ENCODE peak calls at places on chromosomes 2 and 18, in four cellular contexts. W is psoas muscle, V is pancreas, K is BE2C. E is an unnamed sample.

GRCh38 chr18:3213231-3214059 is 6.3 kb downstream of the MYOM1 start:
- DNase-seq in W (no peak), V (no peak), K (no peak), E (no peak)

GRCh38 chr18:78661316-78661715 is 318.3 kb upstream of the SALL3 start:
- DNase-seq in W (no peak), V (no peak), K (no peak), E (no peak)

GRCh38 chr2:234690569-234691225 is 193.8 kb upstream of the ARL4C start:
- DNase-seq in W (no peak), V (no peak), K (peak), E (no peak)

GRCh38 chr2:53938904-53939303 is 31.9 kb downstream of the PSME4 start:
- DNase-seq in W (no peak), V (no peak), K (no peak), E (no peak)

GRCh38 chr2:239290618-239291504 is 110.0 kb downstream of the HDAC4 start:
- DNase-seq in W (peak), V (peak), K (no peak), E (no peak)

GRCh38 chr2:203626952-203627681 is 79.3 kb upstream of the CD28 start:
- DNase-seq in W (no peak), V (no peak), K (no peak), E (no peak)

GRCh38 chr2:109450574-109451265 is 163.0 kb downstream of the SEPTIN10 start:
- DNase-seq in W (peak), V (peak), K (no peak), E (no peak)

GRCh38 chr2:167401309-167401708 is 513.0 kb downstream of the XIRP2 start:
- DNase-seq in W (no peak), V (no peak), K (no peak), E (no peak)

GRCh38 chr2:8209494-8209893 is 472.4 kb upstream of the ID2 start:
- DNase-seq in W (no peak), V (no peak), K (no peak), E (no peak)

GRCh38 chr18:79919089-79919488 is 32.4 kb downstream of the SLC66A2 start:
- DNase-seq in W (peak), V (no peak), K (no peak), E (no peak)

GRCh38 chr2:174596994-174597346 is 634 bp downstream of the WIPF1 start:
- DNase-seq in W (no peak), V (no peak), K (no peak), E (no peak)

GRCh38 chr2:233059547-233059796 is 670 bp upstream of the INPP5D start:
- DNase-seq in W (no peak), V (no peak), K (no peak), E (no peak)

GRCh38 chr2:233060500-233061006 is 411 bp downstream of the INPP5D start:
- DNase-seq in W (no peak), V (peak), K (no peak), E (no peak)

GRCh38 chr2:233061007-233061590 is 957 bp downstream of the INPP5D start:
- DNase-seq in W (no peak), V (peak), K (no peak), E (no peak)

GRCh38 chr2:233058717-233059546 is 1.2 kb upstream of the INPP5D start:
- DNase-seq in W (no peak), V (peak), K (no peak), E (no peak)

GRCh38 chr2:233059797-233060499 is at the start of gene INPP5D:
- DNase-seq in W (peak), V (peak), K (no peak), E (no peak)
- H3K4me3 ChIP-seq in W (peak), V (no peak), K (no peak), E (no peak)

GRCh38 chr18:63421514-63421913 is 762 bp downstream of the VPS4B start:
- DNase-seq in W (no peak), V (no peak), K (no peak), E (no peak)

GRCh38 chr18:63427566-63427965 is 5.3 kb upstream of the VPS4B start:
- DNase-seq in W (no peak), V (no peak), K (no peak), E (no peak)

GRCh38 chr18:63422862-63423304 is 607 bp upstream of the VPS4B start:
- DNase-seq in W (no peak), V (peak), K (no peak), E (no peak)

DNA sequence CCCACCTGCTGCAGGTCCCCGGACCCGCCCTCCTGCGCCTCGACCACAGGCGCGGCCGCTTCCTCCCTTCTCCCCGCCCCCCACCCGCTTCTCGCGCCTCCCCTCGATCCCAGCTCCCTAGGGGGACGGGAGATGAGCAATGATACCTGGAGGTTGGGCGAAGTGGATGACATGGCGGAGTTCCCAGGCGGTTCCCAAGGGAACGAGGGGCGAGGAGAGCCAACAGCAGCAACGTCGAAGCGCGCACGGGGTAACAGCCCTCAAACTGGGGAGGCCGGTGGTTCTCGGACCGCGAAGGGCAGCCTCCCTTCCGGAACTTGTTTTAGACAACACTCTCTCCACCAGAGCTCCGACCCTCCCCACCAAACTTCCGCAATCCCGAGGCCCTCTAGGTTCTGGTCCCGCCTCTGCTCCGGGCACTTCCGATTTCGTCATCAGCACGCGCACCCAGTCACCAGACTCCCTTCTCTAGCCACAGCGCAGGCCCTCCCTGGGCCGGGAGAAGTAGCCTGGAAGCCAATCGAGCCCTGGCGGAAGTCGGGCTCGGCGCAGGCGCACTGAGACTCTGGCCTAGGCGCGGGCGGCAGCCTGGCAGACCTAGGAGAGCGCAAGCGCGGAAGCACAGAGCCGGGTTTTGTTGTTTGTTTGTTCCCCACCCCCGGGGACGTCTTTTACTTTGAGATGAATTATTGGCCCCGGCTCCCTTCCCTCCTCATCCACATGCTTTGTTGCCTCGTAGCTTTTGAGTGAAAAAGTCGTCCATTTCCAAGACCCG is at the start of gene VPS4B:
- DNase-seq in W (peak), V (peak), K (peak), E (peak)
- TF ChIP-seq CTCF in W (peak), V (no peak), K (no peak), E (no peak)

DNA sequence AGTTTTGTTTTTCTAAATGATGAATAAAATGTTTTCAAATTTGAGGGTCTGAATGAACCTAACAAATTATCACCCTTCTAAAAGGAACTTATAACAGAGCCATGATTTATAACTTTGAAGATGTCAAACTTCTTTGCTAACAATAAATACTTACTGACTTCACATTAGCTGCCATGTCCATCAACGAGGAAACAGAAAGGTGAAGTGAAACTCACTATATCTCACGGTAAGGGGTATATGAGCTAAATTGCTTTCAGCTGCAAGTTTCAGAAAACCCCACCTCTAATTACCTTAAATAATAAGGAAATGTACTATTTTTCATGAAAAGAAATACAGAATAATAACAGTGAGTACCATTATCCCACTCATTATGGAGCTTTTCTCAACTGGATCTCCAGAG is 350.8 kb upstream of the NT5C1B start:
- DNase-seq in W (no peak), V (no peak), K (no peak), E (no peak)
- H3K4me3 ChIP-seq in W (no peak), V (no peak), K (no peak), E (no peak)

DNA sequence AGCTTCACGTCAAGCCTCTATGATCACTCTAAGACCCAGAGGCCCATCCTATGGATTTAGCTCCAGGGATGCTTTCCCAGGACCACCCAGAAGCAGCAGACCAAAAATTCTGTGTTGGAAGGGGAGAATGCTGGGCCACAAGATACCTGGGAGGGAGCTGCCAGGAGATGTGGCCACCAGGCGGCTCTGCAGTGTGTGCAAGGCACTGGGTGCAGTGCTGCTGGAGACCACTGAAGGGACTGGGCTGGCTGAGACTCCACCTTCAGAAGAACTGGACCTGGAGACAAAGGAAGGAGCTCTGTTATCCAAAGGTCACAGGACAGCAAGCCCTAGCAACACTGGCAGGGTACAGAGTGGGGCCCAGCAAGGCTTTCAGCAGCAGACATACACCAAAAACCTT is 34.0 kb downstream of the KANSL3 start:
- DNase-seq in W (no peak), V (no peak), K (no peak), E (no peak)
- TF ChIP-seq CTCF in W (no peak), V (no peak), K (no peak), E (peak)

DNA sequence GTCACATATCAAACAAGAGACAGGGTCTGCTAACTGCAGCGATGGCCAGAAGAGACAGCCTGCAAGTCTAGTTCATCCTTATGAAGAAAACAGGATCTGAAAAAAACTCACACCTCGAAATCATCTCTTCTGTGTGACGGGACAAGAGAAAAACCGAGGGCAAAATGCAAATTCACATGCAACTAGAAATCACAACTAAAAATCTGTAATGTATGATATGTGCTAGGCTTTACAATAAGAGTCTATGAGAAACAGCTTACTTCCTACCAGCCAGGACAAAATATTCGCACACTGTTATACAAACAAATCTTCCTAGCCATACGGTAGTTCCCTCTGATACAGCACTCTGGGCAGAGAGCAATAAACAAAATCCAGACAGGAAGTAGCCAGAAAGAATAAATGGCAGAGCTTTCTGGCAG is 48.8 kb downstream of the ANKRD44 start:
- DNase-seq in W (no peak), V (no peak), K (no peak), E (no peak)
- H3K4me3 ChIP-seq in W (no peak), V (no peak), K (peak), E (no peak)

DNA sequence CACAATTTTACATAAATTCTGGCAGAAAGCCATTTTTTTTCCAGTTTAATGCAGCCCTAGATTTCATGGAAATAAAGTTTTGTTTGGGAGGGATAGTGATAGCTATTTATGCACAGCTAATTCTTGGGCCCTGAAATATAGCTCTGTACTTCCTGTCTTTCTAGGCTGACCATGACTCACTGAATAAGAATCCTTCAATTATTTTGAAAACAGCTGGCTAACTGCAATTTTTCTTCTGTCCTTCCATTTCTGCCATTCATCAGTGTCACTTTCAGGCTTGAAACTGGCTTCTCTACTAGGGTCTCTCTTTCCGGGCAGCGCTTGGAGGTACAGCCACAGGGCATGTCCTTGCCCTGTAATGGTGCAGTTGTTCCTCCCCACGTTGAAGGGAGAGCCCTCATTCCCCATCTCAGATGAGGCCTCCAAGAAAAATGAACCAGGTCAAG is 97.1 kb upstream of the TMEM178A start:
- DNase-seq in W (no peak), V (no peak), K (no peak), E (peak)
- TF ChIP-seq CTCF in W (no peak), V (no peak), K (no peak), E (no peak)

GRCh38 chr2:108219688-108220087 is 20.1 kb upstream of the SULT1C3 start:
- DNase-seq in W (no peak), V (no peak), K (no peak), E (no peak)
- H3K4me3 ChIP-seq in W (no peak), V (no peak), K (no peak), E (no peak)

DNA sequence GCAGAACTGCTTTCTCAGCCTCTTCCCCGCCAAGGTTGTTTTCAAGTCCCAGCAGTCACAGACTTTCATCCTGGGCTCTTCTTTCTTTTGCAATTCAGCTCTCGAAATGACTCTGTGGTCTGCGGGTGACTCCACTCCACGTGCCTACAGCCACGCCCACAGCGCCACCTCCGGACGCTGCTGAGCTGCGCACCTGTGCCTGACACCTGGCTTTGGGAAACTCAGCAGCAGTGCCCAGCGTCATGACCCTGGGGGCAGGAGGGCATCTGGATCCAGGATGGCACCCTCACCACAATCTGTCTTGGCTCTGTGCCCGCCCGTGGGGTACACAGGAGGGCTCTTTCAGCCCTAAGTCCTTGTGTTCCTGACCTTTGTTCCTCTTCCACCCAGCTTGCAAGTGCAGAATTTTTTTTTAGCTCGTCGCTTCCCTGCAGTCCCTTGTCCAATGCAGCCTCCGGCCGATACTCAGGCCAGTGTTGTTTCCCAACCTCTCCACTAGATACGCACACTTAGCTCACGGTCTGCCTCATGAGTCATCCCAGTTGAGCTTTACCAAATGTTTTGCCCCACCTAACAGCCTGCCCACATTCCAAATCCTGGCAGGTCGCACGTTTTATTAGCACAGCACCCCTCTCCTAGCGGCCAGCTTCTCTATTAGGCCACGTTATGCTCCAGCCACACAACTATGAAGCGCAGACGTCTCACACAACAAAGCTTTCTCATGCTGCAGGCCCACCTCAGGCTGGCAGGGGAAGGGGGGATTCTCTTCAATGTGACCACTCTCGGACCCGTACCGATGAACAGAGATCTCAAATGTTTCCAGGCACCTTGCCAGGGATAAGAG is 6.5 kb upstream of the CAPN10 start:
- DNase-seq in W (peak), V (peak), K (no peak), E (peak)
- TF ChIP-seq CTCF in W (no peak), V (peak), K (no peak), E (no peak)